ENCODE peak calls at places on chromosomes 13 and 19, in four cellular contexts. V is left ventricle myocardium superior; J is stimulated activated CD4-positive, alpha-beta T cell treated with anti-CD3 and anti-CD28 coated beads, Interleukin-15, amount 100 ng/mL, for 1 hour; O is KG1. C is an unnamed sample.

GRCh38 chr13:73141292-73141771 is 82.5 kb downstream of the KLF5 start:
- DNase-seq in V (no peak), J (no peak), O (no peak), C (no peak)

GRCh38 chr19:55527197-55528029 is 9.5 kb downstream of the SBK2 start:
- DNase-seq in V (no peak), J (no peak), O (no peak), C (no peak)

GRCh38 chr13:34030782-34031181 is 212.8 kb downstream of the RFC3 start:
- DNase-seq in V (no peak), J (no peak), O (no peak), C (no peak)

GRCh38 chr19:4088975-4089374 is 22.3 kb upstream of the ZBTB7A start:
- DNase-seq in V (no peak), J (peak), O (peak), C (no peak)

GRCh38 chr19:15072930-15073647 is 8.9 kb upstream of the OR1I1 start:
- DNase-seq in V (no peak), J (no peak), O (no peak), C (no peak)

GRCh38 chr19:44891016-44891882 is at the start of gene TOMM40:
- DNase-seq in V (peak), J (peak), O (no peak), C (peak)

GRCh38 chr13:97125051-97125809 is 96.9 kb upstream of the MBNL2 start:
- DNase-seq in V (peak), J (no peak), O (no peak), C (no peak)

GRCh38 chr19:14496029-14496848 is at the start of gene GIPC1:
- DNase-seq in V (peak), J (peak), O (peak), C (peak)

GRCh38 chr19:43639507-43640423 is at the start of gene CADM4:
- DNase-seq in V (peak), J (peak), O (no peak), C (no peak)

GRCh38 chr19:54481326-54481930 is 8.3 kb upstream of the CDC42EP5 start:
- DNase-seq in V (no peak), J (no peak), O (peak), C (no peak)

GRCh38 chr13:50731400-50731799 is 112.1 kb downstream of the DLEU7 start:
- DNase-seq in V (no peak), J (no peak), O (no peak), C (no peak)

GRCh38 chr13:26605845-26606244 is 48.4 kb downstream of the WASF3 start:
- DNase-seq in V (no peak), J (no peak), O (no peak), C (no peak)

GRCh38 chr19:16623576-16623975 is 4.4 kb downstream of the MED26 start:
- DNase-seq in V (no peak), J (no peak), O (no peak), C (no peak)

GRCh38 chr13:105340061-105340606 is 1195.3 kb downstream of the EFNB2 start:
- DNase-seq in V (no peak), J (no peak), O (no peak), C (no peak)

GRCh38 chr19:1243768-1244692 is 2.5 kb downstream of the ATP5F1D start:
- DNase-seq in V (peak), J (peak), O (peak), C (peak)

GRCh38 chr19:44846455-44847143 is 502 bp downstream of the NECTIN2 start:
- DNase-seq in V (peak), J (no peak), O (no peak), C (no peak)

GRCh38 chr19:56567274-56568120 is at the start of gene ZNF470:
- DNase-seq in V (peak), J (peak), O (peak), C (peak)

GRCh38 chr13:108915095-108915633 is 285.8 kb downstream of the MYO16 start:
- DNase-seq in V (no peak), J (no peak), O (no peak), C (no peak)

GRCh38 chr19:17519967-17520366 is 8.5 kb downstream of the PGLS start:
- DNase-seq in V (no peak), J (no peak), O (no peak), C (no peak)